ENCODE peak calls at places on chromosomes 2 and 18, in ten cellular contexts. A, N, E, T, X, D, W, Q, S and L are unnamed samples.

GRCh38 chr2:128310094-128310716 is 8.5 kb downstream of the HS6ST1 start:
- DNase-seq in D (no peak), S (no peak), X (no peak), E (no peak), T (no peak), A (peak; percentile 56), N (no peak), W (no peak), Q (no peak), L (peak; percentile 56)

GRCh38 chr2:199019898-199020507 is 437.7 kb downstream of the SATB2 start:
- DNase-seq in X (peak; percentile 20), N (no peak), E (peak; percentile 69), T (peak; percentile 17), A (no peak), Q (no peak), S (peak; percentile 6), W (peak; percentile 60), D (peak; percentile 65), L (no peak)

GRCh38 chr2:219309278-219309677 is at the start of gene PTPRN:
- DNase-seq in E (peak; percentile 79), W (peak; percentile 27), T (peak; percentile 5), D (peak; percentile 38), S (no peak), N (no peak), Q (no peak), X (no peak), A (no peak), L (no peak)

GRCh38 chr2:40096360-40096759 is 317.3 kb upstream of the THUMPD2 start:
- DNase-seq in A (no peak), Q (no peak), D (peak; percentile 78), W (no peak), X (peak; percentile 39), N (peak; percentile 49), S (no peak), T (peak; percentile 24), E (peak; percentile 71), L (no peak)

GRCh38 chr2:20040489-20041172 is 10.8 kb downstream of the LAPTM4A start:
- DNase-seq in W (no peak), S (no peak), Q (no peak), N (peak; percentile 85), E (peak; percentile 64), T (no peak), A (no peak), D (no peak), X (peak; percentile 33), L (no peak)

GRCh38 chr18:26909599-26910290 is 44.2 kb upstream of the AQP4 start:
- DNase-seq in X (no peak), T (no peak), S (no peak), Q (no peak), N (no peak), A (no peak), D (no peak), E (no peak), W (no peak), L (no peak)

GRCh38 chr2:10042301-10043161 is 819 bp upstream of the KLF11 start:
- DNase-seq in W (peak; percentile 80), X (peak; percentile 58), D (peak; percentile 61), Q (no peak), A (peak; percentile 94), T (peak; percentile 33), N (peak; percentile 82), E (peak; percentile 57), S (peak; percentile 56), L (no peak)

GRCh38 chr2:211620986-211621385 is 917.6 kb downstream of the ERBB4 start:
- DNase-seq in W (no peak), A (no peak), Q (no peak), D (no peak), S (no peak), E (no peak), N (no peak), T (no peak), X (no peak), L (no peak)

GRCh38 chr2:45869165-45869501 is 217.7 kb downstream of the PRKCE start:
- DNase-seq in D (peak; percentile 46), N (no peak), T (peak; percentile 37), S (no peak), X (peak; percentile 56), Q (no peak), A (no peak), W (no peak), E (peak; percentile 36), L (no peak)

GRCh38 chr2:180599804-180600203 is 380.6 kb upstream of the UBE2E3 start:
- DNase-seq in W (no peak), E (no peak), S (no peak), N (no peak), A (no peak), Q (no peak), X (no peak), T (no peak), D (no peak), L (no peak)

GRCh38 chr2:180607501-180608060 is 372.8 kb upstream of the UBE2E3 start:
- DNase-seq in W (peak; percentile 8), A (no peak), S (no peak), E (no peak), X (no peak), Q (no peak), N (no peak), T (no peak), D (no peak), L (no peak)

GRCh38 chr2:180601016-180601415 is 379.4 kb upstream of the UBE2E3 start:
- DNase-seq in W (no peak), E (no peak), D (no peak), Q (no peak), S (no peak), T (no peak), A (no peak), N (no peak), X (no peak), L (no peak)

GRCh38 chr2:180604077-180604476 is 376.3 kb upstream of the UBE2E3 start:
- DNase-seq in T (peak; percentile 21), E (peak; percentile 32), X (no peak), D (peak; percentile 7), S (no peak), N (peak; percentile 10), W (peak; percentile 14), A (no peak), Q (no peak), L (no peak)
- TF ChIP-seq CTCF in T (peak; percentile 55), E (peak; percentile 38), X (peak; percentile 65), D (peak; percentile 30), S (peak; percentile 47), N (no peak), W (peak; percentile 32), A (no peak), Q (no peak), L (peak; percentile 38)

DNA sequence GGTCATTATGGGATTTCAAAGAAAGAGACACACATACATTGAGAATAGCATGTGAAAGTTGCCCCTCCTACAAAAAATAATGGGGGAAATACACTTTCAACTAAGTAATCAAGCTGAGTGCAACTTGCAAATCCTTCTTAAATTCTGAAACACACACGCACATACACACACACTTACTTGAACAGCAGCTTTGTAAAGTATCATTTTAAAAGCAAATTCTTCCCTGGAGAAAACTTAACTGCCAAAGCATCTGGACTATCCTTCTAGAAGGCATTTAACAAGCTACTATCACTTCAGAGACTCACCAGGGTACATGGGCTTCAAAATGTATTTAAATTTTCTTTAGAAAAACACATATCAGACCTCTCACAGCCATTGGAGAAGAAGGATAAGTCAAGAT is 15.3 kb downstream of the GAREM1 start:
- DNase-seq in X (no peak), N (no peak), W (no peak), D (peak; percentile 20), T (no peak), S (no peak), Q (no peak), E (no peak), A (no peak), L (no peak)
- TF ChIP-seq CTCF in X (no peak), N (no peak), W (no peak), D (no peak), T (no peak), S (no peak), Q (no peak), E (no peak), A (no peak), L (no peak)

DNA sequence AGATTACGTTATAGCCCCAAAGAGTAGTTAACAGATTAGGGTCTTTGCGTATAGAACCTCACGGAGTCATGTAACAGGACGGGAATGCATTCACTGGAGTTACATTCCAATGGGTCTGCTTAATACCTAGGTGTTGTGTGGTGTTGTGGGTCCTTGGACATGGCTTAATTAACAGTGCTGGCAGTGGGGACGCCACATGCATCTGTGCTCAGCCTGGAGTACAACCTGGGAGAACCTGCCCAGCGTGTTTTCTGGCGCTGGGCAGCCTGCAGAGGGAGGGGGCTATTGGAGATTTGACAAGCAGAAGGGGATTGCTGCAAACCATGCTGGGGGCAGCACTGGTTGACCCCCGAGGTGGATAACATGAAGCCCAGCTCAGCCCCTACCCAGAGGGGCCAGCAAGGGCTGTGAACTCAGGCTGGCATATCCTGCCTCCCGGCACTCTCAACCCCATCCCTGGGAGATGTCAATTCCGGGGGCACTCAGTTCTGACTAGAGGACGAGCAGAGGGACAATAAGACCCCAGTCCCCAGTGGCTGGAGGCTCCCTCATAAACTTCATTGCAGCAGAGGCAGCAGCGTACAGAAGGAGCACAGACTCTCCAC is 29.3 kb upstream of the COPS8 start:
- DNase-seq in W (no peak), T (no peak), D (no peak), A (no peak), N (no peak), X (no peak), E (no peak), Q (peak; percentile 67), S (no peak), L (no peak)
- TF ChIP-seq CTCF in W (no peak), T (no peak), D (no peak), A (no peak), N (no peak), X (no peak), E (no peak), Q (no peak), S (no peak), L (no peak)

GRCh38 chr18:37486848-37487247 is 78.8 kb downstream of the CELF4 start:
- DNase-seq in T (no peak), S (no peak), X (no peak), E (no peak), W (no peak), N (no peak), A (no peak), Q (no peak), D (no peak), L (no peak)

GRCh38 chr18:37487400-37487831 is 78.2 kb downstream of the CELF4 start:
- DNase-seq in E (no peak), N (peak; percentile 41), D (peak; percentile 11), T (no peak), X (no peak), S (no peak), Q (no peak), W (no peak), A (no peak), L (no peak)

GRCh38 chr18:37483221-37483971 is 82.2 kb downstream of the CELF4 start:
- DNase-seq in E (peak; percentile 15), Q (no peak), S (no peak), N (peak; percentile 7), X (no peak), T (peak; percentile 7), A (no peak), W (peak; percentile 71), D (peak; percentile 19), L (no peak)

GRCh38 chr18:37483984-37484892 is 81.4 kb downstream of the CELF4 start:
- DNase-seq in Q (no peak), A (no peak), S (no peak), N (no peak), D (no peak), W (no peak), X (no peak), T (no peak), E (no peak), L (no peak)

GRCh38 chr18:37484893-37485834 is 80.4 kb downstream of the CELF4 start:
- DNase-seq in S (no peak), N (no peak), D (no peak), E (peak; percentile 14), Q (no peak), W (peak; percentile 83), T (no peak), A (no peak), X (no peak), L (no peak)
- TF ChIP-seq CTCF in S (peak; percentile 42), N (peak; percentile 35), D (no peak), E (no peak), Q (no peak), W (peak; percentile 43), T (no peak), A (no peak), X (peak; percentile 36), L (peak; percentile 25)